ENCODE peak calls at places on chromosome 3, in ten cellular contexts. One of them, this sample, is unnamed.

GRCh38 chr3:82222401-82222800 is 461.0 kb upstream of the GBE1 start:
- DNase-seq in ovary: no peak
- DNase-seq in tibial artery: no peak
- DNase-seq in astrocyte: no peak
- DNase-seq in endodermal cell: no peak
- DNase-seq in cardiac muscle cell: no peak
- DNase-seq in GM12865: no peak
- DNase-seq in left lung: no peak
- DNase-seq in fibroblast of lung: no peak
- DNase-seq in uterus: no peak
- DNase-seq in this sample: no peak

GRCh38 chr3:154182975-154183374 is 61.8 kb downstream of the ARHGEF26 start:
- DNase-seq in tibial artery: no peak
- DNase-seq in ovary: no peak
- DNase-seq in astrocyte: no peak
- DNase-seq in left lung: no peak
- DNase-seq in fibroblast of lung: no peak
- DNase-seq in cardiac muscle cell: no peak
- DNase-seq in uterus: no peak
- DNase-seq in GM12865: no peak
- DNase-seq in endodermal cell: no peak
- DNase-seq in this sample: peak

GRCh38 chr3:23999012-23999641 is 54.0 kb downstream of the NR1D2 start:
- DNase-seq in astrocyte: no peak
- DNase-seq in endodermal cell: peak
- DNase-seq in cardiac muscle cell: peak
- DNase-seq in uterus: peak
- DNase-seq in GM12865: peak
- DNase-seq in left lung: peak
- DNase-seq in ovary: peak
- DNase-seq in fibroblast of lung: peak
- DNase-seq in tibial artery: peak
- DNase-seq in this sample: peak

GRCh38 chr3:31779514-31779913 is 201.5 kb downstream of the OSBPL10 start:
- DNase-seq in fibroblast of lung: no peak
- DNase-seq in astrocyte: no peak
- DNase-seq in tibial artery: no peak
- DNase-seq in cardiac muscle cell: no peak
- DNase-seq in GM12865: no peak
- DNase-seq in endodermal cell: no peak
- DNase-seq in uterus: no peak
- DNase-seq in ovary: no peak
- DNase-seq in left lung: no peak
- DNase-seq in this sample: no peak

GRCh38 chr3:146496246-146496645 is 26.9 kb upstream of the PLSCR2 start:
- DNase-seq in endodermal cell: no peak
- DNase-seq in left lung: no peak
- DNase-seq in astrocyte: no peak
- DNase-seq in fibroblast of lung: no peak
- DNase-seq in cardiac muscle cell: no peak
- DNase-seq in uterus: no peak
- DNase-seq in ovary: no peak
- DNase-seq in GM12865: no peak
- DNase-seq in tibial artery: no peak
- DNase-seq in this sample: no peak

GRCh38 chr3:177110308-177111254 is 86.7 kb downstream of the TBL1XR1 start:
- DNase-seq in endodermal cell: no peak
- DNase-seq in uterus: no peak
- DNase-seq in astrocyte: no peak
- DNase-seq in cardiac muscle cell: no peak
- DNase-seq in GM12865: peak
- DNase-seq in tibial artery: no peak
- DNase-seq in ovary: no peak
- DNase-seq in left lung: no peak
- DNase-seq in fibroblast of lung: no peak
- DNase-seq in this sample: peak

GRCh38 chr3:183498634-183499033 is 56.9 kb downstream of the KLHL6 start:
- DNase-seq in endodermal cell: no peak
- DNase-seq in tibial artery: no peak
- DNase-seq in cardiac muscle cell: no peak
- DNase-seq in astrocyte: no peak
- DNase-seq in fibroblast of lung: no peak
- DNase-seq in left lung: no peak
- DNase-seq in GM12865: no peak
- DNase-seq in ovary: no peak
- DNase-seq in uterus: no peak
- DNase-seq in this sample: no peak

GRCh38 chr3:179852117-179852886 is 184.4 kb downstream of the PEX5L start:
- DNase-seq in cardiac muscle cell: peak
- DNase-seq in endodermal cell: peak
- DNase-seq in tibial artery: no peak
- DNase-seq in fibroblast of lung: peak
- DNase-seq in GM12865: peak
- DNase-seq in astrocyte: peak
- DNase-seq in left lung: no peak
- DNase-seq in uterus: no peak
- DNase-seq in ovary: no peak
- DNase-seq in this sample: peak

GRCh38 chr3:49966233-49966942 is 26.4 kb downstream of the RBM6 start:
- DNase-seq in tibial artery: no peak
- DNase-seq in endodermal cell: no peak
- DNase-seq in fibroblast of lung: no peak
- DNase-seq in ovary: no peak
- DNase-seq in astrocyte: no peak
- DNase-seq in left lung: no peak
- DNase-seq in cardiac muscle cell: no peak
- DNase-seq in uterus: no peak
- DNase-seq in GM12865: no peak
- DNase-seq in this sample: peak
- H3K4me3 ChIP-seq in tibial artery: no peak
- H3K4me3 ChIP-seq in endodermal cell: no peak
- H3K4me3 ChIP-seq in fibroblast of lung: no peak
- H3K4me3 ChIP-seq in ovary: no peak
- H3K4me3 ChIP-seq in astrocyte: no peak
- H3K4me3 ChIP-seq in left lung: no peak
- H3K4me3 ChIP-seq in cardiac muscle cell: no peak
- H3K4me3 ChIP-seq in uterus: no peak
- H3K4me3 ChIP-seq in GM12865: no peak
- H3K4me3 ChIP-seq in this sample: no peak

DNA sequence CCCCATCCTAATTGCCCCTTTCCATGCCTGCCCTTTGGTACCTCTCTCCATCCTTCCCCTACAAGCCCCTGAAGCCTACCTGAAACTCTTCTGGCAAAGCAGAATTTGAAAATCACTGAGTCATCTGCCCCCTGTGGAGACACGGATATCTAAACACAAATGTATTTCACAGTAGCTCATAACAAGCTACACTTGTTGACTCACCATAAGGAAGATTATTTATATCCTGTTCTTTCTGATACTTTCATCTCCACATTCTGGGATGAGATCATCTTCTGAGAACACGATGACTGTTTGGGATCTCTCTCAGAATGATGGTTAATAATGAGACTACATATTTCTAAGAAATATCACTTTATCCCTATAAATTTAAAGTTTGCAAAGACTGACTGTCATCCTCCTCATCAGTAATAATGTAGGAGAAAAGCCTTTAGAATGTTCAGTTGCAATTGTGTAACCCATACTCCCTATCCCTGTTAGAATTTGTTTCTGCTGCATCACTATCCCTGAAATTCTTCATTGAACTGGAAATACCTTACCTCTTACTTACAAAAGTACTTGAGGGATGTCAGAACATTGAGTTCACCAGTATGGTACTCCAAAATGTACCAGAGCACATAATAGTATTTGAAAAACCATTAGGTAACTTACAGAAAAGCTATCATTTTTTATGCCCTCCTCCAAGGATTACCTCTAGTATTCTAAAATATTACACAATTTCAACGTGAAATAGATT is 116.1 kb upstream of the IL12A start:
- DNase-seq in GM12865: no peak
- DNase-seq in fibroblast of lung: peak
- DNase-seq in ovary: no peak
- DNase-seq in left lung: no peak
- DNase-seq in uterus: no peak
- DNase-seq in astrocyte: peak
- DNase-seq in cardiac muscle cell: peak
- DNase-seq in tibial artery: no peak
- DNase-seq in endodermal cell: no peak
- DNase-seq in this sample: peak
- TF ChIP-seq CTCF in GM12865: no peak
- TF ChIP-seq CTCF in fibroblast of lung: peak
- TF ChIP-seq CTCF in ovary: no peak
- TF ChIP-seq CTCF in left lung: no peak
- TF ChIP-seq CTCF in uterus: no peak
- TF ChIP-seq CTCF in astrocyte: peak
- TF ChIP-seq CTCF in cardiac muscle cell: peak
- TF ChIP-seq CTCF in tibial artery: no peak
- TF ChIP-seq CTCF in endodermal cell: no peak
- TF ChIP-seq CTCF in this sample: peak

GRCh38 chr3:189486556-189486955 is 144.6 kb upstream of the TP63 start:
- DNase-seq in endodermal cell: no peak
- DNase-seq in GM12865: no peak
- DNase-seq in astrocyte: no peak
- DNase-seq in fibroblast of lung: no peak
- DNase-seq in uterus: no peak
- DNase-seq in tibial artery: no peak
- DNase-seq in cardiac muscle cell: no peak
- DNase-seq in left lung: no peak
- DNase-seq in ovary: no peak
- DNase-seq in this sample: peak

GRCh38 chr3:189490749-189491148 is 140.4 kb upstream of the TP63 start:
- DNase-seq in ovary: no peak
- DNase-seq in GM12865: no peak
- DNase-seq in tibial artery: no peak
- DNase-seq in uterus: no peak
- DNase-seq in endodermal cell: no peak
- DNase-seq in fibroblast of lung: no peak
- DNase-seq in left lung: no peak
- DNase-seq in cardiac muscle cell: no peak
- DNase-seq in astrocyte: no peak
- DNase-seq in this sample: peak

GRCh38 chr3:189493271-189493670 is 137.9 kb upstream of the TP63 start:
- DNase-seq in ovary: no peak
- DNase-seq in GM12865: no peak
- DNase-seq in left lung: no peak
- DNase-seq in cardiac muscle cell: no peak
- DNase-seq in astrocyte: no peak
- DNase-seq in fibroblast of lung: no peak
- DNase-seq in endodermal cell: no peak
- DNase-seq in tibial artery: no peak
- DNase-seq in uterus: no peak
- DNase-seq in this sample: no peak

GRCh38 chr3:189490337-189490736 is 140.9 kb upstream of the TP63 start:
- DNase-seq in tibial artery: no peak
- DNase-seq in ovary: no peak
- DNase-seq in fibroblast of lung: no peak
- DNase-seq in cardiac muscle cell: no peak
- DNase-seq in endodermal cell: no peak
- DNase-seq in astrocyte: no peak
- DNase-seq in left lung: no peak
- DNase-seq in uterus: no peak
- DNase-seq in GM12865: no peak
- DNase-seq in this sample: peak

GRCh38 chr3:189488241-189488767 is 142.9 kb upstream of the TP63 start:
- DNase-seq in fibroblast of lung: peak
- DNase-seq in astrocyte: peak
- DNase-seq in GM12865: no peak
- DNase-seq in cardiac muscle cell: peak
- DNase-seq in uterus: no peak
- DNase-seq in endodermal cell: peak
- DNase-seq in left lung: no peak
- DNase-seq in ovary: no peak
- DNase-seq in tibial artery: no peak
- DNase-seq in this sample: peak
- H3K4me3 ChIP-seq in fibroblast of lung: no peak
- H3K4me3 ChIP-seq in astrocyte: no peak
- H3K4me3 ChIP-seq in GM12865: no peak
- H3K4me3 ChIP-seq in cardiac muscle cell: no peak
- H3K4me3 ChIP-seq in uterus: no peak
- H3K4me3 ChIP-seq in endodermal cell: no peak
- H3K4me3 ChIP-seq in left lung: no peak
- H3K4me3 ChIP-seq in ovary: no peak
- H3K4me3 ChIP-seq in tibial artery: no peak
- H3K4me3 ChIP-seq in this sample: no peak

GRCh38 chr3:49131576-49131975 is 1.3 kb downstream of the LAMB2 start:
- DNase-seq in endodermal cell: no peak
- DNase-seq in ovary: no peak
- DNase-seq in cardiac muscle cell: no peak
- DNase-seq in astrocyte: no peak
- DNase-seq in left lung: no peak
- DNase-seq in tibial artery: no peak
- DNase-seq in fibroblast of lung: no peak
- DNase-seq in GM12865: no peak
- DNase-seq in uterus: no peak
- DNase-seq in this sample: no peak

GRCh38 chr3:49131040-49131439 is 1.8 kb downstream of the LAMB2 start:
- DNase-seq in tibial artery: no peak
- DNase-seq in fibroblast of lung: no peak
- DNase-seq in ovary: no peak
- DNase-seq in left lung: no peak
- DNase-seq in uterus: no peak
- DNase-seq in cardiac muscle cell: no peak
- DNase-seq in astrocyte: no peak
- DNase-seq in endodermal cell: no peak
- DNase-seq in GM12865: no peak
- DNase-seq in this sample: no peak

GRCh38 chr3:49132073-49132436 is 795 bp downstream of the LAMB2 start:
- DNase-seq in fibroblast of lung: no peak
- DNase-seq in ovary: no peak
- DNase-seq in GM12865: no peak
- DNase-seq in endodermal cell: no peak
- DNase-seq in uterus: no peak
- DNase-seq in tibial artery: no peak
- DNase-seq in cardiac muscle cell: no peak
- DNase-seq in astrocyte: no peak
- DNase-seq in left lung: no peak
- DNase-seq in this sample: no peak

GRCh38 chr3:49133226-49133951 is 539 bp upstream of the LAMB2 start:
- DNase-seq in GM12865: no peak
- DNase-seq in astrocyte: peak
- DNase-seq in uterus: peak
- DNase-seq in left lung: peak
- DNase-seq in cardiac muscle cell: peak
- DNase-seq in fibroblast of lung: peak
- DNase-seq in ovary: peak
- DNase-seq in tibial artery: peak
- DNase-seq in endodermal cell: peak
- DNase-seq in this sample: peak

DNA sequence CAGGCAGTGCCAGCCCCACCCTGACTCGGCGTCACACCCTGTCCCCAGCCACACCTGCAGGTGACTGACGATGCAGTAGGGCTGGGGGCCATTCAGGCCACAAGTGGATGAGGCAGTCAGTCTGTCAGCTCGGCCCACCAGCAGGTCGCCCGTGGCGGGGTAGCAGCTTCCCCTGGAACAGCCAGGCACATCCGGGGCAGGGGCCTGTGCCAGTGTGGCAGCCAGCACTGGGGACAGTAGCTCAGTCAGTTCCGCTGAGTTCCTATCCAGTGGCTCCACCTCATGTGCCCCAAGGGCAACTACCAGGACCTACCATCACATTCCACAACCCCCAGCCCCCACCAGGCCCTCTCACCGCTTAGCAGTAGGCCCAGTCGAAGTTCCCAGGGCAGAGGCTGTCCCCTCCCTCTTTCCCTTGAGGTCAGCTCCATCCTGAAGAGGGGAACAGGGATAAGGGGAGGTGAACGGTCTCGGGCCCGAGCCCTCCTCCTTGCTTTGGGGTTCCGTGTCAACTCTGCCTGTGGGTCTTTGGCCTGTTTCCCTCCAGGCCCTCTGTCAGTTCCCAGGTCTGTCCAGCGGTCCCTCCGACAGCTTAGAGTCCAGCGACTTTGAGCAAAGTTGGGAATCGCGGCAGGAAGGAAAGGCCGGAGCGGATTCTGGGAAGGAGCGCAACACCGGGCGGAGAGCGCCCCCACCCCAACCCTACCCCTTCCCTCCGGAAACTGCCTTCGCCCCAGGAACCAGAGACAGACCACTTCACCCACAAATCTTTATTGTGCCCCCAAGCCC is at the start of gene LAMB2:
- DNase-seq in astrocyte: peak
- DNase-seq in GM12865: no peak
- DNase-seq in fibroblast of lung: peak
- DNase-seq in endodermal cell: peak
- DNase-seq in cardiac muscle cell: peak
- DNase-seq in ovary: peak
- DNase-seq in uterus: peak
- DNase-seq in tibial artery: peak
- DNase-seq in left lung: peak
- DNase-seq in this sample: peak
- TF ChIP-seq CTCF in astrocyte: peak
- TF ChIP-seq CTCF in GM12865: no peak
- TF ChIP-seq CTCF in fibroblast of lung: no peak
- TF ChIP-seq CTCF in endodermal cell: no peak
- TF ChIP-seq CTCF in cardiac muscle cell: peak
- TF ChIP-seq CTCF in ovary: no peak
- TF ChIP-seq CTCF in uterus: no peak
- TF ChIP-seq CTCF in tibial artery: no peak
- TF ChIP-seq CTCF in left lung: no peak
- TF ChIP-seq CTCF in this sample: peak

This sample was measured in epithelial cell of esophagus.